ENCODE peak calls at places on chromosomes 4 and X, in ten cellular contexts. One of them, this sample, is unnamed.

GRCh38 chr4:151524610-151525009 is 115.6 kb downstream of the FHIP1A start:
- DNase-seq in ovary: no peak
- DNase-seq in fibroblast of lung: no peak
- DNase-seq in coronary artery: no peak
- DNase-seq in ascending aorta: no peak
- DNase-seq in heart right ventricle: no peak
- DNase-seq in AG04450: no peak
- DNase-seq in foreskin keratinocyte: peak
- DNase-seq in IMR-90: no peak
- DNase-seq in GM20000: no peak
- DNase-seq in this sample: no peak

GRCh38 chrX:67346225-67346624 is 197.6 kb upstream of the AR start:
- DNase-seq in heart right ventricle: no peak
- DNase-seq in foreskin keratinocyte: no peak
- DNase-seq in fibroblast of lung: no peak
- DNase-seq in AG04450: no peak
- DNase-seq in IMR-90: no peak
- DNase-seq in ascending aorta: no peak
- DNase-seq in coronary artery: no peak
- DNase-seq in GM20000: no peak
- DNase-seq in ovary: no peak
- DNase-seq in this sample: no peak

GRCh38 chr4:5995901-5996623 is 22.2 kb downstream of the C4orf50 start:
- DNase-seq in coronary artery: peak
- DNase-seq in GM20000: no peak
- DNase-seq in fibroblast of lung: no peak
- DNase-seq in ascending aorta: no peak
- DNase-seq in IMR-90: no peak
- DNase-seq in AG04450: no peak
- DNase-seq in ovary: no peak
- DNase-seq in foreskin keratinocyte: no peak
- DNase-seq in heart right ventricle: no peak
- DNase-seq in this sample: no peak

GRCh38 chr4:41384992-41385391 is 128.3 kb downstream of the UCHL1 start:
- DNase-seq in ovary: peak
- DNase-seq in ascending aorta: no peak
- DNase-seq in heart right ventricle: peak
- DNase-seq in AG04450: no peak
- DNase-seq in IMR-90: no peak
- DNase-seq in GM20000: no peak
- DNase-seq in coronary artery: no peak
- DNase-seq in foreskin keratinocyte: no peak
- DNase-seq in fibroblast of lung: no peak
- DNase-seq in this sample: no peak

GRCh38 chr4:73257995-73258667 is 467 bp downstream of the ANKRD17 start:
- DNase-seq in ovary: peak
- DNase-seq in fibroblast of lung: peak
- DNase-seq in ascending aorta: no peak
- DNase-seq in heart right ventricle: no peak
- DNase-seq in IMR-90: peak
- DNase-seq in AG04450: no peak
- DNase-seq in GM20000: no peak
- DNase-seq in foreskin keratinocyte: peak
- DNase-seq in coronary artery: no peak
- DNase-seq in this sample: no peak

GRCh38 chr4:106603471-106603870 is 234.9 kb upstream of the GIMD1 start:
- DNase-seq in AG04450: no peak
- DNase-seq in coronary artery: no peak
- DNase-seq in foreskin keratinocyte: no peak
- DNase-seq in heart right ventricle: no peak
- DNase-seq in fibroblast of lung: no peak
- DNase-seq in GM20000: no peak
- DNase-seq in ascending aorta: no peak
- DNase-seq in ovary: no peak
- DNase-seq in IMR-90: no peak
- DNase-seq in this sample: no peak

GRCh38 chr4:536351-536972 is 37.5 kb downstream of the PIGG start:
- DNase-seq in foreskin keratinocyte: no peak
- DNase-seq in fibroblast of lung: no peak
- DNase-seq in ascending aorta: no peak
- DNase-seq in heart right ventricle: no peak
- DNase-seq in AG04450: no peak
- DNase-seq in coronary artery: peak
- DNase-seq in ovary: no peak
- DNase-seq in IMR-90: no peak
- DNase-seq in GM20000: no peak
- DNase-seq in this sample: no peak

GRCh38 chr4:7212101-7212674 is 19.9 kb downstream of the SORCS2 start:
- DNase-seq in heart right ventricle: no peak
- DNase-seq in foreskin keratinocyte: no peak
- DNase-seq in ascending aorta: no peak
- DNase-seq in IMR-90: no peak
- DNase-seq in coronary artery: no peak
- DNase-seq in fibroblast of lung: no peak
- DNase-seq in AG04450: no peak
- DNase-seq in ovary: no peak
- DNase-seq in GM20000: no peak
- DNase-seq in this sample: no peak

GRCh38 chr4:100294356-100294755 is 104.1 kb upstream of the DDIT4L start:
- DNase-seq in foreskin keratinocyte: no peak
- DNase-seq in IMR-90: peak
- DNase-seq in GM20000: no peak
- DNase-seq in heart right ventricle: no peak
- DNase-seq in coronary artery: no peak
- DNase-seq in ascending aorta: no peak
- DNase-seq in ovary: no peak
- DNase-seq in fibroblast of lung: peak
- DNase-seq in AG04450: no peak
- DNase-seq in this sample: no peak

GRCh38 chrX:100870527-100870926 is 3.6 kb downstream of the NOX1 start:
- DNase-seq in AG04450: no peak
- DNase-seq in heart right ventricle: no peak
- DNase-seq in foreskin keratinocyte: no peak
- DNase-seq in fibroblast of lung: no peak
- DNase-seq in IMR-90: no peak
- DNase-seq in ovary: no peak
- DNase-seq in coronary artery: no peak
- DNase-seq in GM20000: no peak
- DNase-seq in ascending aorta: no peak
- DNase-seq in this sample: no peak

DNA sequence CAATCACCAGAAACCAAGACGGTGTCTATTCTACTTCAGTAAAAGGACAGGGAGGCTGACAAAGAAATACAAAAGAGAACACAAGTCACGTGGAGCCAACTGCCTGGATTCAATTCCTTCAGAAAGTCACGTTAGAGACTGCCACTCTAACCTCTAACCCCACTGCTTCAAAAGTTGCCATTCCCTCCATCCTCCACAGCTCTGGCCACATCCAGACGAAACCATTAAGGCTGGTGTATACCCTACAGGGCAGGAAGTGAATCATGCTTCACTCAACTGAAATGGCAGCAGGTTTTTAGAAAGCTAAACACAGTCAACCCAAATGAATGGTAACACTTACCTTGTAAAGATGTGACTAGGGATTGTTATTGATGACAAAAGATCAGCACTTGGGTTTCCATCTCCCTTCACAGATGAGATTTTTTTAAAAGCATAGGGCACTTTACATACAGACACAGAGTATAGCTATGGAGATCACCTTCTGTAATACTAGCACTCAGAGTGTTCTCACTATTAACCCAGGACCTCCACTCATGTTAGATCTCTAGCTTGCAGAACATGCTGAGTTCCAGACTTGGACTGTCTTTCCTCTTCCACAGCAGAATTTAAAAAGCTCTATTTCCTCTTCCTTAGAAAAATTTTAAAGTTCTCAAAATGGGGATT is 37.4 kb downstream of the MAML3 start:
- DNase-seq in AG04450: no peak
- DNase-seq in GM20000: no peak
- DNase-seq in ascending aorta: no peak
- DNase-seq in heart right ventricle: no peak
- DNase-seq in coronary artery: no peak
- DNase-seq in fibroblast of lung: no peak
- DNase-seq in foreskin keratinocyte: no peak
- DNase-seq in ovary: no peak
- DNase-seq in IMR-90: peak
- DNase-seq in this sample: no peak
- TF ChIP-seq CTCF in AG04450: no peak
- TF ChIP-seq CTCF in GM20000: no peak
- TF ChIP-seq CTCF in ascending aorta: no peak
- TF ChIP-seq CTCF in heart right ventricle: no peak
- TF ChIP-seq CTCF in coronary artery: no peak
- TF ChIP-seq CTCF in fibroblast of lung: no peak
- TF ChIP-seq CTCF in foreskin keratinocyte: no peak
- TF ChIP-seq CTCF in ovary: no peak
- TF ChIP-seq CTCF in IMR-90: no peak
- TF ChIP-seq CTCF in this sample: no peak

DNA sequence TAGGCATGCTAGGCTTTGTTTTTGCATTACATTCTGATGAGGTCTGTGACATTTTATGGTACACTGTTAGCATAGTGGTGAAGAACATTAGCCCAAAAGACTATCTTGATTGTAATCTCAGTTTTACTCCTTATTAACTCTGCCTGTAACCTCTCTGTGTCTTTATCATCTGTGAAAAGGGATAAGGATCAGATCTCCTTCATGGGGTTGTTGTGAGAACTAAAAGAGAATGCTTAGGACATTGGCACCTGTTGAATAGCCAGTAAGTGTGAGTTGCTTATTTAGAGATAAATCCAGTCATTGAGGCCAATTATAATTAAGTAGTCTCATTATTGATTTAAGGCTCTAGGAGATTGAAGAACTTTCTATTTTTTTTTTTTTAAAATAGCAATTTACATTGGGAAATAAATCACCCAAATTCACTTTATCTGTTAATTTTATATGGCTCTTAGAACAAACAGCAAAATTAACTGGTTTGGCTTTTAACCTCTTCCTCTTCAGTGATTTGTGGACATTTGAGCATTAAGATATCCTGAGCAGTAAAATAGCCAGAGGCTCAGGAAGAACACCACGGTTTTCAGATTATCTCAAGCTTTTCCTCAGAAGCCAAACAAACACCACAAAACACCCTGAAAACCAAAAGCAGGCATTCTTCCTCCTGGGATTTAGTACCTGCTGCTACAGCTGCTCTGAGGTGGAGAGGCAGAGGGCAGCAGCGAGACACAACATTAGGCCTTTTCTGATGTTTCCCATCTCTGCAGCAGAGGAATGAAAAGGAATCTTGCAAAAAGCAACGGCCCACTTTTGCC is 192.9 kb downstream of the ARHGAP10 start:
- DNase-seq in foreskin keratinocyte: no peak
- DNase-seq in ascending aorta: no peak
- DNase-seq in fibroblast of lung: peak
- DNase-seq in heart right ventricle: no peak
- DNase-seq in GM20000: no peak
- DNase-seq in ovary: peak
- DNase-seq in coronary artery: no peak
- DNase-seq in IMR-90: peak
- DNase-seq in AG04450: no peak
- DNase-seq in this sample: no peak
- TF ChIP-seq CTCF in foreskin keratinocyte: peak
- TF ChIP-seq CTCF in ascending aorta: no peak
- TF ChIP-seq CTCF in fibroblast of lung: peak
- TF ChIP-seq CTCF in heart right ventricle: peak
- TF ChIP-seq CTCF in GM20000: peak
- TF ChIP-seq CTCF in ovary: no peak
- TF ChIP-seq CTCF in coronary artery: no peak
- TF ChIP-seq CTCF in IMR-90: peak
- TF ChIP-seq CTCF in AG04450: peak
- TF ChIP-seq CTCF in this sample: peak

GRCh38 chr4:131296192-131296591 is 1852.9 kb upstream of the PCDH10 start:
- DNase-seq in GM20000: no peak
- DNase-seq in ascending aorta: no peak
- DNase-seq in ovary: no peak
- DNase-seq in foreskin keratinocyte: no peak
- DNase-seq in heart right ventricle: no peak
- DNase-seq in AG04450: no peak
- DNase-seq in IMR-90: no peak
- DNase-seq in coronary artery: no peak
- DNase-seq in fibroblast of lung: no peak
- DNase-seq in this sample: no peak

GRCh38 chr4:131304686-131305085 is 1844.4 kb upstream of the PCDH10 start:
- DNase-seq in GM20000: no peak
- DNase-seq in AG04450: no peak
- DNase-seq in foreskin keratinocyte: no peak
- DNase-seq in fibroblast of lung: no peak
- DNase-seq in coronary artery: no peak
- DNase-seq in ascending aorta: no peak
- DNase-seq in ovary: no peak
- DNase-seq in IMR-90: no peak
- DNase-seq in heart right ventricle: no peak
- DNase-seq in this sample: no peak

GRCh38 chr4:131302108-131302507 is 1847.0 kb upstream of the PCDH10 start:
- DNase-seq in fibroblast of lung: no peak
- DNase-seq in heart right ventricle: no peak
- DNase-seq in AG04450: no peak
- DNase-seq in GM20000: no peak
- DNase-seq in ovary: no peak
- DNase-seq in foreskin keratinocyte: no peak
- DNase-seq in coronary artery: no peak
- DNase-seq in ascending aorta: no peak
- DNase-seq in IMR-90: no peak
- DNase-seq in this sample: no peak
- TF ChIP-seq CTCF in fibroblast of lung: no peak
- TF ChIP-seq CTCF in heart right ventricle: no peak
- TF ChIP-seq CTCF in AG04450: no peak
- TF ChIP-seq CTCF in GM20000: no peak
- TF ChIP-seq CTCF in ovary: no peak
- TF ChIP-seq CTCF in foreskin keratinocyte: no peak
- TF ChIP-seq CTCF in coronary artery: no peak
- TF ChIP-seq CTCF in ascending aorta: no peak
- TF ChIP-seq CTCF in IMR-90: no peak
- TF ChIP-seq CTCF in this sample: no peak

DNA sequence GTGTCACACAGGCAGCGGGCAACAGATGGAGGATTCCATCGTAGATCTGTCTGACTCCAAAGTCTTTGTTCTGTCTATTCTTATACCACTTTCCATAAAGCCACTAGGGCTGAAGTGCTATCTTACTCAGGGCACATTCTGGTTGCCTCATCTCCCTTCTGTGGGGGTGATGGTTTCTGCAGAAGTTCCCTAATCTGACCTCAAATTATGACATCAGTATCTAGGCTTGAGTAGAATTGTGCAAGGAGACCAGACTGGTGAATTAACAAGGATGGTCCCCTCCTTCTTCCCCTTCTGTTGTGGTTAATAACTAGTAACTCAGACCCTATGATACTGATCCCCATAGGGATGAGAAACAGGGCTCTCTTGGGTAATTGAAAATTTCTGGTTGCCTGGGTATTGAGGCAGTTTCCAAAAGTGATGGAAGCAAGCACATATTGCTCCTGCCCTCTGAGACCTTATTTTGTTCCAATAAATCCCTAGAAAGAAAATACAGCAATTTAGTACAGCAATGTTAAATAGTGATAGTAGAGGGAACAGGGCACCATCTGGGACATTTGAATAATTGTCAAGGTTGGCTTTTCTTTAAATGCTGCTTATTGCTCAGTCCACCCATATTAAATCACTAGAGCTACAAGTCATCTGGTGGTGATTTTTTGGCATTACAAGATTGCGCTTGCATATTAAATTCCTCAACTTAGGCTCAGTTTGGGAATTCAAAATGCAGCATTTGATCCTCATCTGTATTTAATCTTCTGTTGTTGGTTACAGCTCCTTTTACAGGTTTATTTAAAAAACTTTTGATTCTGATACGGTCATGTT is 57.3 kb upstream of the AP1S2 start:
- DNase-seq in heart right ventricle: no peak
- DNase-seq in IMR-90: no peak
- DNase-seq in coronary artery: no peak
- DNase-seq in ascending aorta: no peak
- DNase-seq in GM20000: peak
- DNase-seq in fibroblast of lung: no peak
- DNase-seq in AG04450: no peak
- DNase-seq in ovary: no peak
- DNase-seq in foreskin keratinocyte: no peak
- DNase-seq in this sample: no peak
- TF ChIP-seq CTCF in heart right ventricle: no peak
- TF ChIP-seq CTCF in IMR-90: no peak
- TF ChIP-seq CTCF in coronary artery: no peak
- TF ChIP-seq CTCF in ascending aorta: no peak
- TF ChIP-seq CTCF in GM20000: no peak
- TF ChIP-seq CTCF in fibroblast of lung: no peak
- TF ChIP-seq CTCF in AG04450: no peak
- TF ChIP-seq CTCF in ovary: no peak
- TF ChIP-seq CTCF in foreskin keratinocyte: peak
- TF ChIP-seq CTCF in this sample: no peak